ENCODE peak calls at places on chromosomes 16 and 17, in four cellular contexts. P is tibial artery; A is mammary epithelial cell; F is CD8-positive, alpha-beta T cell. C is an unnamed sample. For H3K4me1, the result is how much of the 10 kb centered on the place peaks cover.

GRCh38 chr17:28494445-28495188 is 11.5 kb upstream of the FOXN1 start:
- DNase-seq in P (peak), A (peak), F (peak), C (peak)

GRCh38 chr16:69613283-69614154 is 47.8 kb downstream of the NFAT5 start:
- DNase-seq in P (no peak), A (peak), F (no peak), C (no peak)

GRCh38 chr17:55348749-55349354 is 72.8 kb downstream of the MMD start:
- DNase-seq in P (no peak), A (peak), F (peak), C (peak)

GRCh38 chr16:69940676-69941075 is 10.5 kb upstream of the CLEC18A start:
- DNase-seq in P (peak), A (no peak), F (no peak), C (no peak)

GRCh38 chr17:79155701-79156100 is 81.1 kb downstream of the ENGASE start:
- DNase-seq in P (no peak), A (no peak), F (no peak), C (no peak)

GRCh38 chr17:76414334-76415295 is 30.2 kb downstream of the SPHK1 start:
- DNase-seq in P (peak), A (no peak), F (no peak), C (peak)

GRCh38 chr16:35569413-35569812 is 2110.0 kb downstream of the TP53TG3F start:
- DNase-seq in P (no peak), A (no peak), F (no peak), C (no peak)

GRCh38 chr16:68575082-68575481 is 36.0 kb downstream of the ZFP90 start:
- DNase-seq in P (no peak), A (peak), F (no peak), C (no peak)

GRCh38 chr16:14193316-14193871 is 122.3 kb downstream of the MRTFB start:
- DNase-seq in P (no peak), A (no peak), F (no peak), C (no peak)

GRCh38 chr17:76537578-76538280 is at the start of gene CYGB:
- DNase-seq in P (no peak), A (no peak), F (no peak), C (no peak)

GRCh38 chr16:56042416-56042815 is 148.9 kb upstream of the GNAO1 start:
- DNase-seq in P (no peak), A (no peak), F (no peak), C (no peak)

GRCh38 chr16:56041556-56042140 is 149.6 kb upstream of the GNAO1 start:
- DNase-seq in P (no peak), A (peak), F (no peak), C (peak)

DNA sequence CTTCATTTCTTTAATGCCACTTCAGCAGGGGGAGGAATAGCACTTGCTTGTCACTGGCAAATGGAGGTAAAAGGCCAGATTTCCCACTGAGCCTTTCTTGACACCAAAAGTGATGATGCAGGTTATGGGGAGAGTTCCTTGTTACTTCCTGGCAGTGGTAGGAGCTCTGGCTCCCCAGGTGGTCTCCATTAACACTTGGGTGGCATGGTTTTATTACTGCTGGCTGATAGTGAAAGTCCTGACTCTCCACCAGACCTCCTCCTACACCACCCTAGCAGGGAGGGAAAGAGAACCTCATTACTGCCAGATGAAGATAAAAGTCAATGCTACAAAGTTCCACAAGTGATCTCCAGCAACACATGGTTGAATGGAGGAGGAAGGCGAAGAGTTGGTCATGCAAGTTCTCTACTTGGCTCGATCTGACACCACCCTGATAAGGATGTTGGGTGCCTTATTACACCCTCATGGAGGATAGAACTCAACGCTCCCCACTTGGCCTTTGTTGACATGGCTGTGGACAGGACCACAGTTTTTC is 152.7 kb upstream of the GNAO1 start:
- DNase-seq in P (no peak), A (no peak), F (no peak), C (no peak)
- H3K4me1 ChIP-seq in P (under half), A (under half), F (under half), C (under half)

DNA sequence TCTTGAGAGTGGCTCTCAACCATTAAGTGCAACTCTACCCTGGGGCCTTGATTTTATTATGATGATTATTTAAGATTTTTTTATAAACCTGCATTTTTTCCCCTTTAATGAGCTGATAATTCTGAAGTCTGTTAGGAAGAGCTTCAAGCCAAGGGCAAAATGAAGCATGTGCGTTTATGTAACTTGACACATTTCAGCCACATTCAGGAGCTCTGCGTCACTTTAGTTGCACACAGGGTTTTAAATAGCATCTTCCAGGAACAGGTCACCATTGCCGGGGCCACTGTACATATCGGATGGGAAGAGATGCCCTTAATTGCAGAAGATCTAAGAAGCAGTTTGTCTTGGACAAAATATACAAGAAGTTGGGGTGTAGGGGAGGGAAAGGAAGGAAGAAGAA is 89.6 kb downstream of the BMERB1 start:
- DNase-seq in P (no peak), A (no peak), F (no peak), C (no peak)
- H3K4me1 ChIP-seq in P (under half), A (under half), F (under half), C (under half)

DNA sequence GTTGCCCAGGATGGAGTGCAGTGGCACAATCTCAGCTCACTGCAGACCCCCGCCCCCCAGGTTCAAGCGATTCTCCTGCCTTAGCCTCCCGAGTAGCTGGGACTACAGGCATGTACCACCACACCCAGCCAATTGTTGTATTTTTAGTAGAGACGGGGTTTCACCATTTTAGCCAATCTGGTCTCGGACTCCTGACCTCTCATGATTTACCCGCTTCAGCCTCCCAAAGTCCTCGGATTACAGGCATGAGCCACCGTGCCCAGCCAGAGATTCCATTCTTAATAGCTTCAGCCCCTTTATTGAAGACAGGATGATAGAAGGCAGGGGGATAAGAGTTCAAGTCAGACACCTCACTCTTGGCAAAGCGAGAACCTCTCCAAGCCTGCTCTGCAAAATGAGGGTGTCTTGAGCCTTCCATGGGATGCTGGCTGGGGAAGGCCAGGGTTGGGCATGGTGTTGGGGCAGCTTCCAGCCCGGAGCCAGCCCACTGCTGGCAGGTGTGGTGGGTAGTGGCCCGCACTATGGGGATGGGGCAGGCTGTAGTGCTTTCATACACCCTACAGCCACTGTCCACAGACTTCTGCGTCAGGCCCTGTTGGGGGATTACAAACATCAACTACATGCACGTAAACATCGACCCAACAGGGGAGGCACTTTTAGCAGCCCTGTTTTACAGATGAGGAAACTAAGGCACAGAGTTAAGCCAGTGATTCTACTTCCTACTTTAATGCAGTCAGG is 3.5 kb downstream of the CARHSP1 start:
- DNase-seq in P (no peak), A (no peak), F (no peak), C (no peak)
- H3K4me1 ChIP-seq in P (under half), A (under half), F (under half), C (under half)

GRCh38 chr17:82214012-82214628 is 1.5 kb upstream of the CCDC57 start:
- DNase-seq in P (no peak), A (no peak), F (no peak), C (no peak)

GRCh38 chr17:82215095-82215971 is 2.7 kb upstream of the CCDC57 start:
- DNase-seq in P (no peak), A (no peak), F (no peak), C (peak)

GRCh38 chr17:82215972-82216300 is 3.3 kb upstream of the CCDC57 start:
- DNase-seq in P (no peak), A (no peak), F (no peak), C (no peak)

GRCh38 chr17:82212331-82213250 is at the start of gene CCDC57:
- DNase-seq in P (peak), A (peak), F (peak), C (peak)

DNA sequence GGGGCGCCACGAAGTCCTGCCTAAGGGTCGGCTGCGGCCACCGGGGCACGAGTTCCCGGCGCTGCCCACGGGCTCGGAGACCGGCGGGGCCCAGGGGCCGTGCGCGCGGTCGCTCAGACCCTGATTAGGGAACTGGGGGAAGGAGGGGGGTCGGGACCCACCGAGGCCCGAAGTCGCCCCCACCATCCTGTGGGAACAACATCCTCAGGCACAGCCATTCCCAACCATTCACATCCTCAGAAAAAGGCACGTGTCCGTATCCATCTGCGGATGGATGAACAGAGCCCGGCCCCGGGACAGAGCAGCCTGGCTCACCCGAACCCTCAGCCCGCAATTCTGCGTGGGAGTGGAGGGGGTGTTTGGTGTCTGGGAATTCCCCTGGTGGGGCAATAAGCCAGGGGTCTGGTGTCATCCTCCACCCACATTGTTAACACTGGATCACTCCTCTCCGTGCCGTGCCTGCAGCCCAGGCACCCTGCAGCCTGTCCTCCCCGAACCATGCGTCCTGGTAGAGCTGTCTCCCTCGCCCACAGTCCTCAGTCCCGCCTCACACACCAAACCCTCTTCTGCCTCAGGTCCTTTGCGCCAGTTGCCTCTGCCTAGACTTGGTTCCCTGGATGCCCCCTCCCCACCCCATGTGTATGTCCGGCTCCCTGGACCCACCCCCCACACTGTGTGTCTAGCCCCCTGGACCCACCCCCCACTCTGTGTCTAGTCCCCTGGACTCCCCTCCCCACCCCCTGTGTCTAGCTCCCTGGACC is 789 bp upstream of the CCDC57 start:
- DNase-seq in P (no peak), A (peak), F (peak), C (peak)
- H3K4me1 ChIP-seq in P (under half), A (half or more), F (under half), C (under half)

GRCh38 chr16:53507464-53508180 is 4.6 kb upstream of the AKTIP start:
- DNase-seq in P (no peak), A (no peak), F (no peak), C (no peak)

GRCh38 chr16:53511084-53511402 is 8.0 kb upstream of the AKTIP start:
- DNase-seq in P (no peak), A (no peak), F (no peak), C (no peak)

GRCh38 chr16:53509906-53510703 is 7.1 kb upstream of the AKTIP start:
- DNase-seq in P (peak), A (peak), F (peak), C (peak)

GRCh38 chr16:53511403-53512280 is 8.6 kb upstream of the AKTIP start:
- DNase-seq in P (no peak), A (no peak), F (no peak), C (no peak)

DNA sequence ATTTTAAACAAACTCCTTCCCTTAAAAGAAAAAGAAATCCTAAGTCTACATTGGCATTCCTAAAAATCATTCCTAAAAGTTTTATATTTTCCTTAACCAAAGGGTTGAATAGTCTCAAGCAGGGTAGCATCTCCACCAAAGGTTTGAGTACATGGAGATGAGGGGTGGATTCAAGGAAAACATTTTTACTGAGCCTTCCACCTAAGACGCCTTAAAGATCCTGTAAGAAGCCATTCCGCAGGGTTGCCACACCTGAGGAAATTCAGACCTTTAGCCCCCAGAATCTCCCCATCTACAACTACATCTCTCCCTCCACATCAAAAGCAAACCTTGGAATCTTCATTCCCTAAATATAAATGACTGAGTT is 7.7 kb upstream of the AKTIP start:
- DNase-seq in P (no peak), A (no peak), F (no peak), C (no peak)
- H3K4me1 ChIP-seq in P (under half), A (under half), F (under half), C (under half)

DNA sequence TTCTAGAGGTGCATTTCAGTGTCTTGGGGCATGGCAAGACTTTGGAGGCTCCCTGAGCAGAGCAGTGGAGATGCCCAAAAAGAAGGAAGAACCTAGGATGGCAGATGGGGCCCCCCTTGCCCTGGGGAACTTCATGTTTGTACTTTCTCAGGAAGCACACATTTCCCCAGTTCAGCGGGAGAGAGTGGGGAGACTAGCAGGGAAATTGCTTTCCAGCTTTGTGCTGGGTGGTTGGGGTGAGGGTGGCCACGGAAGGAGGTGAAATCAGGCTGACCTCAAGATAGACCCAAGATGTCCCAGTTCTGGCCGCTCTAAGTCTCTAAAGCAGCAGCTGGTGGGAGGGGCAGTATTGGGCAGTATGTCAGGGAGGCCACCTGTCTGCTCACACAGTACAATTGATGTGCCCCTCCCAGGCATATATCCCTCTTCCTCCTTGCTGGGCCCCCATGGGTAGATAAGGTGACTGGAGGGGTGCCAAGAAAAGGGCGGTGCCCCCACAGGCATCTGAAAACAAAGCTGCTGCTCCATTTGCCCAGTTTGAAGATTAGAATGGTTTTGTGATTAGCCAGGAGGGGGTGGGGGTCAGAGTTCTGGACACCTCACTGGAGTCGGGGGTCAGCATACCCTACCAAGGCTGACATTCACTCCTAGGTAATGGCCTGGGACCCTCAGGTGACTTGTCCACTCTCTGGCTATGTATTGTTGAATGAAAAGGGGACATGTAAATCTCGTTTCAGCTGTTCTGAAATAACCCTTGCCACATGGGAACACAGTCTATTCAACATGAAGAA is 17.1 kb upstream of the NAGLU start:
- DNase-seq in P (peak), A (no peak), F (no peak), C (no peak)
- H3K4me1 ChIP-seq in P (under half), A (under half), F (under half), C (under half)

DNA sequence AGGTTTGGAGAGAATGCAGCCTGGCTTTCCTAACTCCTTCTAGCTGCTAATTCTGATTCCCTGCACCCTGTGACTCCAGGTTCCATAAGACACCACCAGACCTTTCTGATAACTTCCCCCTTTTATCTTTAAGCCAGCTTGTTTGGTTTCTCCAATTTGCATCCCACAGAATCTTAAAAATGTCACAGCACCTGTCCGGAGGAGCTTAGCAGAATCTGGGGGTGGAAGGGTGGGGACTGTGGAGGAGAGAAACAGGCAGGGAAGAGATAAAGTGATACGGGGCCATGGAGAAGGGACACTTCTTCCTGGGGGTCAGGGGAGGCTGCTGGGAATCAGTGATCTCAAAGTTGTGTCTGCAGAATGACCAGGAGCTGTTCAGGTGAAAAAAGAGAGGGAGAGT is 59.4 kb downstream of the FOXL1 start:
- DNase-seq in P (no peak), A (no peak), F (no peak), C (no peak)
- H3K4me1 ChIP-seq in P (under half), A (under half), F (under half), C (under half)

C was measured in HAP-1.